ENCODE peak calls at places on chromosomes 11 and 22, in six cellular contexts. One of them, this sample, is unnamed.

GRCh38 chr22:50318698-50319411 is 8.0 kb downstream of the DENND6B start:
- DNase-seq in astrocyte of the cerebellum: no peak
- DNase-seq in AG04449: no peak
- DNase-seq in tibial artery: no peak
- DNase-seq in AG04450: no peak
- DNase-seq in astrocyte of the spinal cord: no peak
- DNase-seq in this sample: no peak

GRCh38 chr11:94734563-94735275 is 33.4 kb upstream of the AMOTL1 start:
- DNase-seq in astrocyte of the cerebellum: no peak
- DNase-seq in AG04449: no peak
- DNase-seq in tibial artery: no peak
- DNase-seq in AG04450: no peak
- DNase-seq in astrocyte of the spinal cord: peak
- DNase-seq in this sample: peak

GRCh38 chr22:18071968-18072310 is 5.9 kb upstream of the PEX26 start:
- DNase-seq in astrocyte of the cerebellum: no peak
- DNase-seq in AG04449: no peak
- DNase-seq in tibial artery: peak
- DNase-seq in AG04450: no peak
- DNase-seq in astrocyte of the spinal cord: no peak
- DNase-seq in this sample: no peak

GRCh38 chr22:43726296-43726695 is 85.8 kb downstream of the EFCAB6 start:
- DNase-seq in astrocyte of the cerebellum: peak
- DNase-seq in AG04449: no peak
- DNase-seq in tibial artery: peak
- DNase-seq in AG04450: no peak
- DNase-seq in astrocyte of the spinal cord: no peak
- DNase-seq in this sample: no peak

GRCh38 chr22:44547371-44547770 is 49.3 kb upstream of the RTL6 start:
- DNase-seq in astrocyte of the cerebellum: no peak
- DNase-seq in AG04449: no peak
- DNase-seq in tibial artery: peak
- DNase-seq in AG04450: no peak
- DNase-seq in astrocyte of the spinal cord: no peak
- DNase-seq in this sample: no peak

GRCh38 chr11:17379383-17380180 is 8.9 kb downstream of the KCNJ11 start:
- DNase-seq in astrocyte of the cerebellum: no peak
- DNase-seq in AG04449: no peak
- DNase-seq in tibial artery: no peak
- DNase-seq in AG04450: no peak
- DNase-seq in astrocyte of the spinal cord: no peak
- DNase-seq in this sample: no peak

GRCh38 chr22:42777126-42777525 is 56.5 kb upstream of the A4GALT start:
- DNase-seq in astrocyte of the cerebellum: no peak
- DNase-seq in AG04449: no peak
- DNase-seq in tibial artery: no peak
- DNase-seq in AG04450: no peak
- DNase-seq in astrocyte of the spinal cord: no peak
- DNase-seq in this sample: no peak

GRCh38 chr11:94909371-94909820 is 64.0 kb downstream of the CWC15 start:
- DNase-seq in astrocyte of the cerebellum: no peak
- DNase-seq in AG04449: no peak
- DNase-seq in tibial artery: no peak
- DNase-seq in AG04450: no peak
- DNase-seq in astrocyte of the spinal cord: peak
- DNase-seq in this sample: no peak

GRCh38 chr11:1573077-1573846 is 1.2 kb upstream of the DUSP8 start:
- DNase-seq in astrocyte of the cerebellum: no peak
- DNase-seq in AG04449: no peak
- DNase-seq in tibial artery: no peak
- DNase-seq in AG04450: no peak
- DNase-seq in astrocyte of the spinal cord: no peak
- DNase-seq in this sample: no peak

GRCh38 chr11:131064373-131064991 is 148.2 kb upstream of the SNX19 start:
- DNase-seq in astrocyte of the cerebellum: peak
- DNase-seq in AG04449: no peak
- DNase-seq in tibial artery: no peak
- DNase-seq in AG04450: peak
- DNase-seq in astrocyte of the spinal cord: peak
- DNase-seq in this sample: peak

GRCh38 chr11:29432719-29433325 is 584.0 kb downstream of the KCNA4 start:
- DNase-seq in astrocyte of the cerebellum: no peak
- DNase-seq in AG04449: no peak
- DNase-seq in tibial artery: no peak
- DNase-seq in AG04450: no peak
- DNase-seq in astrocyte of the spinal cord: peak
- DNase-seq in this sample: no peak

GRCh38 chr11:125170406-125171031 is 6.0 kb downstream of the PKNOX2 start:
- DNase-seq in astrocyte of the cerebellum: peak
- DNase-seq in AG04449: peak
- DNase-seq in tibial artery: peak
- DNase-seq in AG04450: peak
- DNase-seq in astrocyte of the spinal cord: peak
- DNase-seq in this sample: no peak

GRCh38 chr11:69880803-69881445 is 61.7 kb upstream of the FGF3 start:
- DNase-seq in astrocyte of the cerebellum: no peak
- DNase-seq in AG04449: no peak
- DNase-seq in tibial artery: peak
- DNase-seq in AG04450: no peak
- DNase-seq in astrocyte of the spinal cord: no peak
- DNase-seq in this sample: no peak

DNA sequence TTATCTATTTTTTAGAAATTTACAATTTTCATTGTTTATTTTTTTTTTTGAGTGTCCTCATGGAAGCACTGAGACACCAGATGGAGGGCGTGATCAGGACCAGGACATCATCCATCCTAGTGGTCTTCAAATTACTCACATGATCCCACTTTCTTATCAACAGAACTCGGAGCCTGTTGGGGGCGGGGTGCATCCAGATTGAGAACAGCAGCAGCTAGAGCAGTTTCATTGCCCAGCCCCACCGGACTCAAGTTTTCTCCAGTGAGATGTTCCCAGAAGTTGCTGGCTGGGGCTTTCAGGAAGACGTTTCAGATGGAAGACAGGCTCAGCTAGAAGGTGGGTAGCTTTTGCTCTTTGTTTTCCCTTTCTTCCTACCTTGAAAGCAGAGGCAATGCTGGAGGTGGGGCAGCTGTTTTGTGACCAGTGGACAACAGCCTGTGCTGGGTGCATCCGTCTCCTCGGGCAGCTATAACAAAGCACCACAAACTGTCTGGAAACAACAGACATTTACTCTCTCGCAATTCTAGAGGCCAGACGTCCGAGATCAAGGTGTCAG is 562.1 kb downstream of the TBC1D22A start:
- DNase-seq in astrocyte of the cerebellum: no peak
- DNase-seq in AG04449: no peak
- DNase-seq in tibial artery: no peak
- DNase-seq in AG04450: no peak
- DNase-seq in astrocyte of the spinal cord: no peak
- DNase-seq in this sample: no peak
- H3K4me3 ChIP-seq in astrocyte of the cerebellum: no peak
- H3K4me3 ChIP-seq in AG04449: no peak
- H3K4me3 ChIP-seq in tibial artery: no peak
- H3K4me3 ChIP-seq in AG04450: no peak
- H3K4me3 ChIP-seq in astrocyte of the spinal cord: no peak
- H3K4me3 ChIP-seq in this sample: no peak

DNA sequence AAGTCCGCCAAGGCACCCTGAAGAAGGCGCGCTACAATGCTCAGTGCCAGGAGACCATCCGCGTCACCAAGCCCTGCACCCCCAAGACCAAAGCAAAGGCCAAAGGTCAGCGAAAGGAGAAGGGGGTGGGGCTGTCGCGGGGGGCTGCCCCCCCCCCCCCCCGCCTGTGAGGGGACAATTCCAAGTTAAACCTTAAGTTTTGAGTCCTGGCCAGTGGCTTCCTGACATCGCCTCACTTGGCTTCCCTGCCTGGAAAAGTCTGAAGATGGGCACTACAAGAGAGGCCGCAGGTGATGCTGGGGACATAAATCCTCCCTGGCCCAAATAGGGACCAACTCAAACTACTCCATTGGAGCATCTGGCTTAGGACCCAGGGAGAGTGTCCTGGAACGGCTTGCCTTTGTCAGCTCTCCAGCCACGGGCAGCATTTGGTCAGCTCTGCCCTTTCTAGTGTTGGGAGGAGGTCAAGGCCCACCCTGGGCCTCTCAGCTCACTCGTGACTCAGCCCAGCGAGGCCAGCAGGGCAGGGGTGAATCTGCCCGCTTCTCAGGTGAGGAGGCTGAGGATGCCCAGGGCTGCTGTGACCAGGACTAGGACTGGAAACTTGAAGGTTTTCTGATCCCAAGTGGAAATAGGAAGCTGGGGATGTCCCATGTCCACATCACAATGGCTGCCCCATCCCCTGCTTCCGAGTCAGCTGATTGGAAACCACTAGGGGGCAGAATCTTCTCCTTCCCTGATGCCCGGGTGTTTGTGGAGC is 1.4 kb downstream of the MDK start:
- DNase-seq in astrocyte of the cerebellum: no peak
- DNase-seq in AG04449: no peak
- DNase-seq in tibial artery: no peak
- DNase-seq in AG04450: no peak
- DNase-seq in astrocyte of the spinal cord: no peak
- DNase-seq in this sample: no peak
- H3K4me3 ChIP-seq in astrocyte of the cerebellum: peak
- H3K4me3 ChIP-seq in AG04449: peak
- H3K4me3 ChIP-seq in tibial artery: peak
- H3K4me3 ChIP-seq in AG04450: peak
- H3K4me3 ChIP-seq in astrocyte of the spinal cord: peak
- H3K4me3 ChIP-seq in this sample: no peak

GRCh38 chr11:99068832-99069231 is 48.1 kb downstream of the CNTN5 start:
- DNase-seq in astrocyte of the cerebellum: no peak
- DNase-seq in AG04449: no peak
- DNase-seq in tibial artery: no peak
- DNase-seq in AG04450: no peak
- DNase-seq in astrocyte of the spinal cord: no peak
- DNase-seq in this sample: no peak

GRCh38 chr11:99066609-99067008 is 45.9 kb downstream of the CNTN5 start:
- DNase-seq in astrocyte of the cerebellum: no peak
- DNase-seq in AG04449: no peak
- DNase-seq in tibial artery: no peak
- DNase-seq in AG04450: no peak
- DNase-seq in astrocyte of the spinal cord: no peak
- DNase-seq in this sample: no peak

DNA sequence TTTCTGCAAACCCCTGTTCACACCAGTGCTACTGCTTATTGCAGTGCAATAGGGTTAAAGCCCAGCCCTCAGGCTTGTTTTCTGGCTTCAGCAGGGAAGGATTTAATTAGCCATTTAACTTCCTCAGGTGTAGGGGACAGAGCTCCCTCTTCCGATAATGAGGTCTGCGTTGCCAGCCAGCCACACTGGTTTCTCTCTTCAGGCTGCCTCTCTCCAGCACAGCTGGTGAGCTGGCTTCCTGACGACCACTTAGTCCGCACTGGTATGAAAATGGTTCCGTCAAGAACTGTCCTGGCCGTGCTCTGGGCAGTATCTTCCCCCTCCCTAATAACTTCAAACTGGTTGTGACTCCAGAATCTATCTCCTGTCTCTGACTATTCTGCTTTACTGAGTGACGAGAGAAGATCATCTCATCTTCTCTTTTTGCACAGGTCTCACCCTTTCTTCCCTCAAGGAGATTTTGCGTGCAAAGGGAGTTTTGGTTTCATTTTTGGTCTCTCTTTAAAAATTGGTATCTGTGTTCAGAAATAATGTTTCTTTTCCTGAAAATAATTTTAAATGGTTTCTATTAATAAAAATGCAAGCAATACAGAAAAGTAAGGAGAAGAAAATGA is 49.2 kb downstream of the CNTN5 start:
- DNase-seq in astrocyte of the cerebellum: peak
- DNase-seq in AG04449: no peak
- DNase-seq in tibial artery: no peak
- DNase-seq in AG04450: no peak
- DNase-seq in astrocyte of the spinal cord: peak
- DNase-seq in this sample: no peak
- H3K4me3 ChIP-seq in astrocyte of the cerebellum: peak
- H3K4me3 ChIP-seq in AG04449: peak
- H3K4me3 ChIP-seq in tibial artery: peak
- H3K4me3 ChIP-seq in AG04450: peak
- H3K4me3 ChIP-seq in astrocyte of the spinal cord: peak
- H3K4me3 ChIP-seq in this sample: no peak

GRCh38 chr11:71449596-71449995 is 1.4 kb upstream of the DHCR7 start:
- DNase-seq in astrocyte of the cerebellum: no peak
- DNase-seq in AG04449: no peak
- DNase-seq in tibial artery: peak
- DNase-seq in AG04450: no peak
- DNase-seq in astrocyte of the spinal cord: no peak
- DNase-seq in this sample: no peak
- H3K4me3 ChIP-seq in astrocyte of the cerebellum: peak
- H3K4me3 ChIP-seq in AG04449: peak
- H3K4me3 ChIP-seq in tibial artery: peak
- H3K4me3 ChIP-seq in AG04450: peak
- H3K4me3 ChIP-seq in astrocyte of the spinal cord: peak
- H3K4me3 ChIP-seq in this sample: peak

GRCh38 chr22:37657590-37658132 is 862 bp upstream of the PDXP start:
- DNase-seq in astrocyte of the cerebellum: no peak
- DNase-seq in AG04449: no peak
- DNase-seq in tibial artery: no peak
- DNase-seq in AG04450: no peak
- DNase-seq in astrocyte of the spinal cord: no peak
- DNase-seq in this sample: no peak
- H3K4me3 ChIP-seq in astrocyte of the cerebellum: peak
- H3K4me3 ChIP-seq in AG04449: peak
- H3K4me3 ChIP-seq in tibial artery: peak
- H3K4me3 ChIP-seq in AG04450: peak
- H3K4me3 ChIP-seq in astrocyte of the spinal cord: peak
- H3K4me3 ChIP-seq in this sample: peak

GRCh38 chr11:43986881-43987280 is 44.4 kb downstream of the C11orf96 start:
- DNase-seq in astrocyte of the cerebellum: no peak
- DNase-seq in AG04449: no peak
- DNase-seq in tibial artery: no peak
- DNase-seq in AG04450: no peak
- DNase-seq in astrocyte of the spinal cord: no peak
- DNase-seq in this sample: no peak
- H3K4me3 ChIP-seq in astrocyte of the cerebellum: no peak
- H3K4me3 ChIP-seq in AG04449: no peak
- H3K4me3 ChIP-seq in tibial artery: no peak
- H3K4me3 ChIP-seq in AG04450: no peak
- H3K4me3 ChIP-seq in astrocyte of the spinal cord: no peak
- H3K4me3 ChIP-seq in this sample: no peak

GRCh38 chr11:116586392-116586791 is 186.4 kb downstream of the BUD13 start:
- DNase-seq in astrocyte of the cerebellum: no peak
- DNase-seq in AG04449: no peak
- DNase-seq in tibial artery: no peak
- DNase-seq in AG04450: no peak
- DNase-seq in astrocyte of the spinal cord: no peak
- DNase-seq in this sample: no peak
- H3K4me3 ChIP-seq in astrocyte of the cerebellum: no peak
- H3K4me3 ChIP-seq in AG04449: no peak
- H3K4me3 ChIP-seq in tibial artery: no peak
- H3K4me3 ChIP-seq in AG04450: no peak
- H3K4me3 ChIP-seq in astrocyte of the spinal cord: no peak
- H3K4me3 ChIP-seq in this sample: no peak